ENCODE peak calls at places on chromosomes 16 and 17, in six cellular contexts. One of them, this sample, is unnamed.
A peak's percentile ranks its signal among the peaks of the same experiment; 100 is the strongest.

GRCh38 chr16:48531011-48531962 is 78.7 kb downstream of the N4BP1 start:
- DNase-seq in upper lobe of right lung: peak; percentile 23
- DNase-seq in tibial artery: peak; percentile 69
- DNase-seq in IMR-90: no peak
- DNase-seq in GM23248: peak; percentile 76
- DNase-seq in aorta: no peak
- DNase-seq in this sample: peak; percentile 75

GRCh38 chr16:86215979-86216585 is 294.2 kb upstream of the FOXF1 start:
- DNase-seq in upper lobe of right lung: no peak
- DNase-seq in tibial artery: no peak
- DNase-seq in IMR-90: no peak
- DNase-seq in GM23248: no peak
- DNase-seq in aorta: no peak
- DNase-seq in this sample: no peak

GRCh38 chr17:17740627-17741237 is 59.5 kb downstream of the RAI1 start:
- DNase-seq in upper lobe of right lung: no peak
- DNase-seq in tibial artery: no peak
- DNase-seq in IMR-90: no peak
- DNase-seq in GM23248: no peak
- DNase-seq in aorta: no peak
- DNase-seq in this sample: no peak

GRCh38 chr17:81833160-81833920 is at the start of gene MCRIP1:
- DNase-seq in upper lobe of right lung: peak; percentile 99
- DNase-seq in tibial artery: peak; percentile 97
- DNase-seq in IMR-90: peak; percentile 91
- DNase-seq in GM23248: peak; percentile 99
- DNase-seq in aorta: peak; percentile 99
- DNase-seq in this sample: peak; percentile 98

GRCh38 chr16:12354296-12354818 is 377.8 kb downstream of the SNX29 start:
- DNase-seq in upper lobe of right lung: no peak
- DNase-seq in tibial artery: peak; percentile 21
- DNase-seq in IMR-90: no peak
- DNase-seq in GM23248: no peak
- DNase-seq in aorta: no peak
- DNase-seq in this sample: no peak

GRCh38 chr17:36742267-36743000 is 141.1 kb downstream of the MRM1 start:
- DNase-seq in upper lobe of right lung: no peak
- DNase-seq in tibial artery: no peak
- DNase-seq in IMR-90: no peak
- DNase-seq in GM23248: no peak
- DNase-seq in aorta: peak; percentile 68
- DNase-seq in this sample: no peak

GRCh38 chr17:74210191-74211140 is 2.9 kb upstream of the TTYH2 start:
- DNase-seq in upper lobe of right lung: peak; percentile 84
- DNase-seq in tibial artery: peak; percentile 79
- DNase-seq in IMR-90: peak; percentile 58
- DNase-seq in GM23248: peak; percentile 74
- DNase-seq in aorta: peak; percentile 87
- DNase-seq in this sample: peak; percentile 78

GRCh38 chr17:35612924-35613521 is 25.9 kb downstream of the AP2B1 start:
- DNase-seq in upper lobe of right lung: no peak
- DNase-seq in tibial artery: no peak
- DNase-seq in IMR-90: peak; percentile 65
- DNase-seq in GM23248: peak; percentile 64
- DNase-seq in aorta: no peak
- DNase-seq in this sample: peak; percentile 85

GRCh38 chr17:34246872-34247271 is 8.2 kb upstream of the CCL2 start:
- DNase-seq in upper lobe of right lung: no peak
- DNase-seq in tibial artery: no peak
- DNase-seq in IMR-90: no peak
- DNase-seq in GM23248: no peak
- DNase-seq in aorta: no peak
- DNase-seq in this sample: no peak

GRCh38 chr17:75404739-75405364 is 626 bp downstream of the GRB2 start:
- DNase-seq in upper lobe of right lung: peak; percentile 79
- DNase-seq in tibial artery: peak; percentile 75
- DNase-seq in IMR-90: peak; percentile 52
- DNase-seq in GM23248: peak; percentile 77
- DNase-seq in aorta: peak; percentile 83
- DNase-seq in this sample: peak; percentile 74

GRCh38 chr16:69526831-69527655 is 38.7 kb upstream of the NFAT5 start:
- DNase-seq in upper lobe of right lung: no peak
- DNase-seq in tibial artery: no peak
- DNase-seq in IMR-90: no peak
- DNase-seq in GM23248: no peak
- DNase-seq in aorta: no peak
- DNase-seq in this sample: no peak

GRCh38 chr16:77206533-77206932 is 7.3 kb downstream of the SYCE1L start:
- DNase-seq in upper lobe of right lung: no peak
- DNase-seq in tibial artery: no peak
- DNase-seq in IMR-90: no peak
- DNase-seq in GM23248: peak; percentile 10
- DNase-seq in aorta: no peak
- DNase-seq in this sample: no peak

GRCh38 chr17:34485999-34486398 is 93.4 kb upstream of the TMEM132E start:
- DNase-seq in upper lobe of right lung: no peak
- DNase-seq in tibial artery: no peak
- DNase-seq in IMR-90: no peak
- DNase-seq in GM23248: no peak
- DNase-seq in aorta: no peak
- DNase-seq in this sample: no peak

DNA sequence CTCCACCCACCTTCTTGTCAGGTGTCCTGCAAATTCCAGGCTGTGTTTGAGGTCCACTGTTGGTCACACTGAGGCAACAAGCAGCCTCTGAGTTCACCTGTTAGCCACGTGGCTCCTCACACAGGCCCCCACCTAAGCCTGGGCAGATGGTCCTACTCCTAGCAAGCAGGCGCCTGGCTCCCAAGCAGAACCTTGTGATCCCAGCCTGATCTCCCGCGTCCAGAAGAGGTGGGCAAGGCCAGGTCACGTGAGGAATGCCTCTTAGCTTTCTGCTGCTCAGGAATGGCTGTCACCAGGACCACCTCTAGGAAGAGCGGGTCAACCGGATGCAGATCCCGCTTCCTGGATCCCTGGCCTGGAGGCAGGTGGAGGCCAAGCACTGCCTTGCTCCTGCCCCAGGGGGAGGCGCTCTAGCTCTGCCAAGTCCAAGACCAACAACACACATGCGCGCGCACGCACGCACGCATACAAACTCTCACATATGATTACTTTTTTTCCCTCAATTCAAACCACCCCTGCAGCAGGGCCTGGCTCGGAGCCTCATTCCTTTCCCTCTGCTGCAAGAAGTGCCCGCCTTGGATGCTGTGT is 9.5 kb downstream of the CYB561 start:
- DNase-seq in upper lobe of right lung: no peak
- DNase-seq in tibial artery: no peak
- DNase-seq in IMR-90: no peak
- DNase-seq in GM23248: no peak
- DNase-seq in aorta: peak; percentile 73
- DNase-seq in this sample: no peak
- H3K4me1 ChIP-seq in upper lobe of right lung: peaks cover 67% of the 10 kb centered on the region
- H3K4me1 ChIP-seq in tibial artery: no peaks in the 10 kb centered on the region
- H3K4me1 ChIP-seq in IMR-90: peaks cover 27% of the 10 kb centered on the region
- H3K4me1 ChIP-seq in GM23248: peaks cover 29% of the 10 kb centered on the region
- H3K4me1 ChIP-seq in aorta: no peaks in the 10 kb centered on the region
- H3K4me1 ChIP-seq in this sample: peaks cover 68% of the 10 kb centered on the region

GRCh38 chr16:22016927-22017326 is 9.0 kb downstream of the MOSMO start:
- DNase-seq in upper lobe of right lung: no peak
- DNase-seq in tibial artery: no peak
- DNase-seq in IMR-90: no peak
- DNase-seq in GM23248: no peak
- DNase-seq in aorta: no peak
- DNase-seq in this sample: no peak
- H3K4me3 ChIP-seq in upper lobe of right lung: no peak overlapping the region
- H3K4me3 ChIP-seq in tibial artery: no peak overlapping the region
- H3K4me3 ChIP-seq in IMR-90: no peak overlapping the region
- H3K4me3 ChIP-seq in GM23248: no peak overlapping the region
- H3K4me3 ChIP-seq in aorta: no peak overlapping the region
- H3K4me3 ChIP-seq in this sample: no peak overlapping the region

DNA sequence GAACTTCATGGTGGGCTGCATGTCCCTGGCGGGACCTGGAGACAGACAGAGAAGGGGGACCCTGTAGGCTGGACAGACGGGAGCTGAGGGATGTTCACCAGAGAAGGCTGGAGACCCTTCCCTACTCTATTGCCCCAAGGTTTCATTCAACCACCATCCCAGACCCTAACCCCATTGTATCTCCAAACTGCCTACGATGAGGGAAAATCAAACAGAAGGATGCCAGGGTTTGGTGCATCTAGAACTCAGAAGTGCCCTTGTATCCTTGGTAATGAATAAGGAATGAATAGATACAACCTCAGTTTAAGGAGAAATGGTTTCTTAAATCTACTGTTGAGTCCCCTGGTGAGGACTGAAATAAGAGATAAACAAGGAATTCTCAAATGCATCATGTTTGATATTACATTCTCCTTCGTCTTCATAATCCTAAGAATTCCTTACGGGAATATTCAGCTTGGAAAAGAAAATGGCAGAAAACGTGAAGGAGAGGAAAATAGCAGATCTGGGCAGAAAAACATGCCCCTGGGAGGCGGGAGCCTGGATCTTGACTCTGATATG is 16.4 kb downstream of the TNS4 start:
- DNase-seq in upper lobe of right lung: no peak
- DNase-seq in tibial artery: no peak
- DNase-seq in IMR-90: no peak
- DNase-seq in GM23248: no peak
- DNase-seq in aorta: no peak
- DNase-seq in this sample: no peak
- H3K4me1 ChIP-seq in upper lobe of right lung: peaks cover 22% of the 10 kb centered on the region
- H3K4me1 ChIP-seq in tibial artery: no peaks in the 10 kb centered on the region
- H3K4me1 ChIP-seq in IMR-90: peaks cover 44% of the 10 kb centered on the region
- H3K4me1 ChIP-seq in GM23248: peaks cover 57% of the 10 kb centered on the region
- H3K4me1 ChIP-seq in aorta: no peaks in the 10 kb centered on the region
- H3K4me1 ChIP-seq in this sample: peaks cover 36% of the 10 kb centered on the region

GRCh38 chr17:12664894-12665262 is 812 bp upstream of the MYOCD start:
- DNase-seq in upper lobe of right lung: no peak
- DNase-seq in tibial artery: no peak
- DNase-seq in IMR-90: no peak
- DNase-seq in GM23248: peak; percentile 4
- DNase-seq in aorta: no peak
- DNase-seq in this sample: peak; percentile 31
- H3K4me3 ChIP-seq in upper lobe of right lung: peak overlapping the region; percentile 51
- H3K4me3 ChIP-seq in tibial artery: peak overlapping the region; percentile 85
- H3K4me3 ChIP-seq in IMR-90: peak overlapping the region; percentile 94
- H3K4me3 ChIP-seq in GM23248: peak overlapping the region; percentile 67
- H3K4me3 ChIP-seq in aorta: peak overlapping the region; percentile 87
- H3K4me3 ChIP-seq in this sample: peak overlapping the region; percentile 84

DNA sequence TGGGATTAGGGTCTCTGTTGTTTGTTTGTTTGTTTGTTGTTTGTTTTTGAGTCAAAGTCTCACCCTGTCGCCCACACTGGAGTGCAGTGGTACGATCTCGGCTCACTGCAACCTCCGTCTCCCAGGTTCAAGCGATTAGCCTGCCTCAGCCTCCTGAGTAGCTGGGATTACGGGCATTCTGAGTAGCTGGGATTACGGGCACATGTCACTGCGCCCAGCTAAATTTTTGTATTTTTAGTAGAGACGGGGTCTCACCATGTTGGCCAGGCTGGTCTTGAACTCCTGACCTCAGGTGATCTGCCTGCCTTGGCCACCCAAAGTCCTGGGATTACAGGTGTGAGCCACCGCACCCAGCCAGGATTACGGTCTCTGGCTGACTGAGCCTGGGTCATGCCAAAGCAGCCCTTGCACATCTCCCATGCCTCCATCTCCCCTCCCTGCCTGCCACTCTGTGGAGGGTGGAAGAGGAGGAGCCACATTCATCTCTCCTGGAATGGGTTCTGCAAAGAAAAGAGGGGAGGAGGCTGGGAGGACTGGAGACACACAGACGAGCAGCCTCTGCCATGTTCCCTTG is 59.2 kb downstream of the BEAN1 start:
- DNase-seq in upper lobe of right lung: no peak
- DNase-seq in tibial artery: peak; percentile 25
- DNase-seq in IMR-90: no peak
- DNase-seq in GM23248: no peak
- DNase-seq in aorta: peak; percentile 37
- DNase-seq in this sample: no peak
- H3K4me1 ChIP-seq in upper lobe of right lung: peaks cover 12% of the 10 kb centered on the region
- H3K4me1 ChIP-seq in tibial artery: no peaks in the 10 kb centered on the region
- H3K4me1 ChIP-seq in IMR-90: peaks cover 11% of the 10 kb centered on the region
- H3K4me1 ChIP-seq in GM23248: peaks cover 10% of the 10 kb centered on the region
- H3K4me1 ChIP-seq in aorta: no peaks in the 10 kb centered on the region
- H3K4me1 ChIP-seq in this sample: peaks cover 18% of the 10 kb centered on the region

GRCh38 chr17:29007456-29008455 is 1.9 kb upstream of the SEZ6 start:
- DNase-seq in upper lobe of right lung: no peak
- DNase-seq in tibial artery: no peak
- DNase-seq in IMR-90: peak; percentile 7
- DNase-seq in GM23248: peak; percentile 77
- DNase-seq in aorta: no peak
- DNase-seq in this sample: peak; percentile 12

GRCh38 chr17:29005936-29006438 is at the start of gene SEZ6:
- DNase-seq in upper lobe of right lung: peak; percentile 88
- DNase-seq in tibial artery: peak; percentile 73
- DNase-seq in IMR-90: peak; percentile 48
- DNase-seq in GM23248: peak; percentile 78
- DNase-seq in aorta: peak; percentile 93
- DNase-seq in this sample: peak; percentile 85

GRCh38 chr17:29003289-29003688 is 2.5 kb downstream of the SEZ6 start:
- DNase-seq in upper lobe of right lung: no peak
- DNase-seq in tibial artery: no peak
- DNase-seq in IMR-90: no peak
- DNase-seq in GM23248: no peak
- DNase-seq in aorta: no peak
- DNase-seq in this sample: no peak

GRCh38 chr17:29004081-29004692 is 1.6 kb downstream of the SEZ6 start:
- DNase-seq in upper lobe of right lung: no peak
- DNase-seq in tibial artery: no peak
- DNase-seq in IMR-90: peak; percentile 33
- DNase-seq in GM23248: peak; percentile 56
- DNase-seq in aorta: no peak
- DNase-seq in this sample: peak; percentile 15

DNA sequence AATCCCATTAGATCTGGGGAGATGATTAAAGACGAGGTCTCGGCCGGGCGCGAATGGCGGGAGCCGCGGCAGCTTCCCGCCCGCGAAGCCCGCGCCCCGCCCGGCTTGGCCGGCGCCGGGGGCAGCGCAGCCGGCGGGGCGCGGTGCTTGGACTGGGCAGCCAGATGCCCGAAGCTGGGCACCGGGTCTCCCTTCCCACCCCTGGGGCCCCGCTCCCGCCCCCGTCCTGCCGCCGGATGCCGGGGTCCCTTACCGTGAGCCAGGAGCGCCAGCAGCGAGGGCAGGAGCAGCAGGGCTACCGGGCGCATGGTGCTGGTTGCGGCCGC is 308 bp downstream of the SEZ6 start:
- DNase-seq in upper lobe of right lung: no peak
- DNase-seq in tibial artery: no peak
- DNase-seq in IMR-90: no peak
- DNase-seq in GM23248: no peak
- DNase-seq in aorta: no peak
- DNase-seq in this sample: no peak
- H3K4me3 ChIP-seq in upper lobe of right lung: no peak overlapping the region
- H3K4me3 ChIP-seq in tibial artery: no peak overlapping the region
- H3K4me3 ChIP-seq in IMR-90: no peak overlapping the region
- H3K4me3 ChIP-seq in GM23248: no peak overlapping the region
- H3K4me3 ChIP-seq in aorta: no peak overlapping the region
- H3K4me3 ChIP-seq in this sample: no peak overlapping the region

GRCh38 chr16:56677474-56677873 is 4.8 kb upstream of the MT1X start:
- DNase-seq in upper lobe of right lung: no peak
- DNase-seq in tibial artery: no peak
- DNase-seq in IMR-90: no peak
- DNase-seq in GM23248: no peak
- DNase-seq in aorta: no peak
- DNase-seq in this sample: no peak
- H3K4me1 ChIP-seq in upper lobe of right lung: peaks cover 10% of the 10 kb centered on the region
- H3K4me1 ChIP-seq in tibial artery: no peaks in the 10 kb centered on the region
- H3K4me1 ChIP-seq in IMR-90: peaks cover 6% of the 10 kb centered on the region
- H3K4me1 ChIP-seq in GM23248: peaks cover 3% of the 10 kb centered on the region
- H3K4me1 ChIP-seq in aorta: no peaks in the 10 kb centered on the region
- H3K4me1 ChIP-seq in this sample: peaks cover 8% of the 10 kb centered on the region

GRCh38 chr17:49001671-49002070 is 4.5 kb downstream of the IGF2BP1 start:
- DNase-seq in upper lobe of right lung: no peak
- DNase-seq in tibial artery: no peak
- DNase-seq in IMR-90: no peak
- DNase-seq in GM23248: no peak
- DNase-seq in aorta: no peak
- DNase-seq in this sample: no peak
- H3K4me3 ChIP-seq in upper lobe of right lung: no peak overlapping the region
- H3K4me3 ChIP-seq in tibial artery: no peak overlapping the region
- H3K4me3 ChIP-seq in IMR-90: no peak overlapping the region
- H3K4me3 ChIP-seq in GM23248: peak overlapping the region; percentile 73
- H3K4me3 ChIP-seq in aorta: no peak overlapping the region
- H3K4me3 ChIP-seq in this sample: no peak overlapping the region

This sample was measured in adipocyte.